ENCODE peak calls at places on chromosome 7, in ten cellular contexts. One of them, this sample, is unnamed.

GRCh38 chr7:112481833-112482669 is 1.3 kb downstream of the LSMEM1 start:
- DNase-seq in psoas muscle: peak; percentile 82
- DNase-seq in body of pancreas: no peak
- DNase-seq in lung: no peak
- DNase-seq in SJSA1: peak; percentile 78
- DNase-seq in osteoblast: peak; percentile 79
- DNase-seq in Peyer's patch: no peak
- DNase-seq in astrocyte: peak; percentile 92
- DNase-seq in heart right ventricle: no peak
- DNase-seq in PC-3: peak; percentile 85
- DNase-seq in this sample: no peak

GRCh38 chr7:31788445-31788844 is 101.4 kb downstream of the PPP1R17 start:
- DNase-seq in astrocyte: peak; percentile 71
- DNase-seq in SJSA1: no peak
- DNase-seq in Peyer's patch: no peak
- DNase-seq in body of pancreas: no peak
- DNase-seq in osteoblast: no peak
- DNase-seq in lung: no peak
- DNase-seq in psoas muscle: no peak
- DNase-seq in heart right ventricle: no peak
- DNase-seq in PC-3: no peak
- DNase-seq in this sample: no peak

GRCh38 chr7:641269-641671 is 85.2 kb upstream of the DNAAF5 start:
- DNase-seq in PC-3: peak; percentile 89
- DNase-seq in body of pancreas: no peak
- DNase-seq in Peyer's patch: no peak
- DNase-seq in osteoblast: no peak
- DNase-seq in lung: no peak
- DNase-seq in psoas muscle: no peak
- DNase-seq in astrocyte: peak; percentile 16
- DNase-seq in heart right ventricle: no peak
- DNase-seq in SJSA1: no peak
- DNase-seq in this sample: no peak

GRCh38 chr7:140625908-140626868 is 14.4 kb downstream of the DENND2A start:
- DNase-seq in heart right ventricle: peak; percentile 91
- DNase-seq in body of pancreas: peak; percentile 54
- DNase-seq in Peyer's patch: peak; percentile 83
- DNase-seq in PC-3: peak; percentile 94
- DNase-seq in SJSA1: peak; percentile 99
- DNase-seq in astrocyte: peak; percentile 95
- DNase-seq in psoas muscle: peak; percentile 93
- DNase-seq in lung: peak; percentile 66
- DNase-seq in osteoblast: peak; percentile 92
- DNase-seq in this sample: no peak

GRCh38 chr7:20352573-20353304 is 22.0 kb downstream of the ITGB8 start:
- DNase-seq in psoas muscle: no peak
- DNase-seq in heart right ventricle: no peak
- DNase-seq in body of pancreas: no peak
- DNase-seq in Peyer's patch: no peak
- DNase-seq in PC-3: peak; percentile 97
- DNase-seq in astrocyte: peak; percentile 72
- DNase-seq in SJSA1: peak; percentile 64
- DNase-seq in osteoblast: peak; percentile 70
- DNase-seq in lung: no peak
- DNase-seq in this sample: no peak

GRCh38 chr7:18356195-18356645 is 139.3 kb upstream of the HDAC9 start:
- DNase-seq in body of pancreas: no peak
- DNase-seq in PC-3: peak; percentile 43
- DNase-seq in osteoblast: peak; percentile 9
- DNase-seq in Peyer's patch: no peak
- DNase-seq in lung: no peak
- DNase-seq in psoas muscle: no peak
- DNase-seq in SJSA1: no peak
- DNase-seq in heart right ventricle: no peak
- DNase-seq in astrocyte: peak; percentile 15
- DNase-seq in this sample: no peak

GRCh38 chr7:111290419-111290818 is 199.5 kb downstream of the LRRN3 start:
- DNase-seq in lung: no peak
- DNase-seq in psoas muscle: no peak
- DNase-seq in Peyer's patch: no peak
- DNase-seq in astrocyte: no peak
- DNase-seq in body of pancreas: no peak
- DNase-seq in heart right ventricle: no peak
- DNase-seq in osteoblast: no peak
- DNase-seq in SJSA1: no peak
- DNase-seq in PC-3: no peak
- DNase-seq in this sample: no peak

GRCh38 chr7:117825132-117825531 is 48.1 kb downstream of the CTTNBP2 start:
- DNase-seq in lung: no peak
- DNase-seq in PC-3: peak; percentile 18
- DNase-seq in psoas muscle: no peak
- DNase-seq in SJSA1: no peak
- DNase-seq in Peyer's patch: no peak
- DNase-seq in astrocyte: peak; percentile 77
- DNase-seq in osteoblast: no peak
- DNase-seq in heart right ventricle: no peak
- DNase-seq in body of pancreas: no peak
- DNase-seq in this sample: no peak

GRCh38 chr7:71613316-71613715 is 481.4 kb downstream of the GALNT17 start:
- DNase-seq in Peyer's patch: no peak
- DNase-seq in lung: no peak
- DNase-seq in SJSA1: no peak
- DNase-seq in body of pancreas: no peak
- DNase-seq in psoas muscle: no peak
- DNase-seq in osteoblast: no peak
- DNase-seq in heart right ventricle: no peak
- DNase-seq in PC-3: no peak
- DNase-seq in astrocyte: peak; percentile 41
- DNase-seq in this sample: no peak

GRCh38 chr7:91263359-91264082 is 712 bp upstream of the FZD1 start:
- DNase-seq in psoas muscle: peak; percentile 62
- DNase-seq in PC-3: peak; percentile 27
- DNase-seq in heart right ventricle: peak; percentile 59
- DNase-seq in lung: peak; percentile 41
- DNase-seq in Peyer's patch: peak; percentile 52
- DNase-seq in astrocyte: peak; percentile 14
- DNase-seq in osteoblast: peak; percentile 88
- DNase-seq in body of pancreas: peak; percentile 50
- DNase-seq in SJSA1: peak; percentile 63
- DNase-seq in this sample: peak; percentile 38
- H3K27ac ChIP-seq in psoas muscle: peak overlapping the region; percentile 80
- H3K27ac ChIP-seq in PC-3: no peak overlapping the region
- H3K27ac ChIP-seq in heart right ventricle: peak overlapping the region; percentile 97
- H3K27ac ChIP-seq in lung: peak overlapping the region; percentile 82
- H3K27ac ChIP-seq in Peyer's patch: peak overlapping the region; percentile 75
- H3K27ac ChIP-seq in astrocyte: peak overlapping the region; percentile 65
- H3K27ac ChIP-seq in osteoblast: peak overlapping the region; percentile 79
- H3K27ac ChIP-seq in body of pancreas: peak overlapping the region; percentile 96
- H3K27ac ChIP-seq in SJSA1: peak overlapping the region; percentile 47
- H3K27ac ChIP-seq in this sample: peak overlapping the region; percentile 50

GRCh38 chr7:108421720-108422331 is 34.4 kb downstream of the NRCAM start:
- DNase-seq in PC-3: no peak
- DNase-seq in astrocyte: no peak
- DNase-seq in lung: no peak
- DNase-seq in psoas muscle: no peak
- DNase-seq in body of pancreas: no peak
- DNase-seq in SJSA1: no peak
- DNase-seq in osteoblast: no peak
- DNase-seq in heart right ventricle: no peak
- DNase-seq in Peyer's patch: no peak
- DNase-seq in this sample: no peak

GRCh38 chr7:108420482-108420908 is 35.7 kb downstream of the NRCAM start:
- DNase-seq in osteoblast: no peak
- DNase-seq in body of pancreas: no peak
- DNase-seq in psoas muscle: no peak
- DNase-seq in astrocyte: peak; percentile 77
- DNase-seq in lung: no peak
- DNase-seq in SJSA1: no peak
- DNase-seq in heart right ventricle: no peak
- DNase-seq in PC-3: no peak
- DNase-seq in Peyer's patch: no peak
- DNase-seq in this sample: no peak

GRCh38 chr7:108425876-108426275 is 30.4 kb downstream of the NRCAM start:
- DNase-seq in body of pancreas: no peak
- DNase-seq in lung: no peak
- DNase-seq in Peyer's patch: no peak
- DNase-seq in SJSA1: no peak
- DNase-seq in astrocyte: no peak
- DNase-seq in psoas muscle: no peak
- DNase-seq in osteoblast: no peak
- DNase-seq in heart right ventricle: no peak
- DNase-seq in PC-3: no peak
- DNase-seq in this sample: no peak

GRCh38 chr7:108424013-108424412 is 32.2 kb downstream of the NRCAM start:
- DNase-seq in astrocyte: no peak
- DNase-seq in SJSA1: no peak
- DNase-seq in psoas muscle: no peak
- DNase-seq in osteoblast: no peak
- DNase-seq in Peyer's patch: no peak
- DNase-seq in PC-3: no peak
- DNase-seq in body of pancreas: no peak
- DNase-seq in heart right ventricle: no peak
- DNase-seq in lung: no peak
- DNase-seq in this sample: no peak

DNA sequence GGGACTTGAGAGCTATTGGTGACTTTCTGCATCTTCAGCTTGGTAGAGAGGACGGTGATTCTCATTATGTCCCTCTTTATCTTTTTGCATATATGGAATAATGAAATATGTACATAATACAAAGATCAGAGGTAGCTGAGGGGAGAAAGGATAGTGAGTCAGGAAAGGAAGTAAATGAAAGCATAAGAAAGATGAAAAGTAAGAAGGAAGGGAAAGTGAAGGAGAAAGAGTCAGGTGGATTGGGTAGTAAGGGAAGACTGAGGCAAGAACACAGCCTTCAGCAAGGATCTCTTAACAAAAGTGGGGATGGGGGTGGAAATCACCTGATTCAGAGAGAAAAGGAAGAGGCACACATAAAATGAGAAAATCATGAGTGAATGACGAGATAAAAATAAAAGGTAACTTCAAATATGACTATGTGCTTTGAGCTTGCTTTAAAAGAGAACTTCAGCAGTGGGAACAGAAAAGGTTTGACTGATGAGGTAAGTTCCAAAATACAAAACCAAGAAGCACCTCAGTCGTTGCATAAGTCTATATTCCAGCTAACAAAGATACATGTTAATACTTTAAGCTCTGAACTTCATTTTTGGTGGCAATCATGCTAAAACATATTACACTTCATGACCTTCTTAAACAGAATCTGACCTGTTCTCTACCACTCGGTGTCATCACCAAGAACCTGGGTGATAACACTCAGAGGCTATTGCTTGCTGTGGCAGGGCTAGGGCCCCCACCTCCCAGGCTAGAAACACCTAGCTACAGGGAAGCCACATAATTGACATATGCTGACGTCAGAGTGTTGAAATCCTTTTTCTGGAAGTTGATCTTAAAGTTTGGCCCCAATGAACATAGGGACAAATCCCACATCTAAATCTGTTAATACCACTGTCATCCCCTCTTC is 32.9 kb downstream of the NRCAM start:
- DNase-seq in osteoblast: no peak
- DNase-seq in heart right ventricle: no peak
- DNase-seq in lung: no peak
- DNase-seq in astrocyte: no peak
- DNase-seq in PC-3: no peak
- DNase-seq in body of pancreas: no peak
- DNase-seq in psoas muscle: no peak
- DNase-seq in Peyer's patch: no peak
- DNase-seq in SJSA1: no peak
- DNase-seq in this sample: no peak
- H3K27ac ChIP-seq in osteoblast: no peak overlapping the region
- H3K27ac ChIP-seq in heart right ventricle: no peak overlapping the region
- H3K27ac ChIP-seq in lung: no peak overlapping the region
- H3K27ac ChIP-seq in astrocyte: no peak overlapping the region
- H3K27ac ChIP-seq in PC-3: no peak overlapping the region
- H3K27ac ChIP-seq in body of pancreas: no peak overlapping the region
- H3K27ac ChIP-seq in psoas muscle: no peak overlapping the region
- H3K27ac ChIP-seq in Peyer's patch: no peak overlapping the region
- H3K27ac ChIP-seq in SJSA1: no peak overlapping the region
- H3K27ac ChIP-seq in this sample: no peak overlapping the region

GRCh38 chr7:76089865-76090495 is 42.1 kb downstream of the MDH2 start:
- DNase-seq in SJSA1: no peak
- DNase-seq in PC-3: peak; percentile 85
- DNase-seq in heart right ventricle: no peak
- DNase-seq in Peyer's patch: no peak
- DNase-seq in psoas muscle: no peak
- DNase-seq in osteoblast: no peak
- DNase-seq in lung: no peak
- DNase-seq in astrocyte: no peak
- DNase-seq in body of pancreas: no peak
- DNase-seq in this sample: no peak

GRCh38 chr7:76086070-76086469 is 38.2 kb downstream of the MDH2 start:
- DNase-seq in lung: no peak
- DNase-seq in PC-3: peak; percentile 71
- DNase-seq in psoas muscle: no peak
- DNase-seq in Peyer's patch: no peak
- DNase-seq in astrocyte: peak; percentile 19
- DNase-seq in osteoblast: peak; percentile 32
- DNase-seq in body of pancreas: no peak
- DNase-seq in heart right ventricle: no peak
- DNase-seq in SJSA1: no peak
- DNase-seq in this sample: no peak

GRCh38 chr7:76095908-76096307 is 48.0 kb downstream of the MDH2 start:
- DNase-seq in heart right ventricle: no peak
- DNase-seq in lung: no peak
- DNase-seq in body of pancreas: no peak
- DNase-seq in PC-3: no peak
- DNase-seq in Peyer's patch: no peak
- DNase-seq in astrocyte: no peak
- DNase-seq in SJSA1: no peak
- DNase-seq in psoas muscle: no peak
- DNase-seq in osteoblast: no peak
- DNase-seq in this sample: no peak

DNA sequence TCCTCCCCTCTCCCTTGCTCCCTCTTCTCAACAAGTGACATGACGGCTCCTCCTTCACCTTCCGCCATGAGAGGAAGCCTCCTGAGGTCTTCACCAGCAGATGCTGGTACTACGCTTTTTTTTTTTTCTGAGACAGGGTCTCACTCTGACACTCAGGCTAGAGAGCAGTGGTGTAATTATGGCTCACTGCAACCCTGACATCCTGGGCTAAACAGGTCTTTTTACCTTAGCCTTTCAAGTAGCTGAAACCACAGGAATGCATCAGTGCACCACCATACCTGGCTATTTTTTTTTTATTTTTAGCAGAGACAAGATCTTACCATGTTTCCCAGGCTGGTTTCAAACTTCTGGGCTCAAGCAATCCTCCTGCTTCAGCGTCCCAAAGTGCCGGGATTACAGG is 43.6 kb downstream of the MDH2 start:
- DNase-seq in heart right ventricle: no peak
- DNase-seq in lung: no peak
- DNase-seq in osteoblast: no peak
- DNase-seq in astrocyte: no peak
- DNase-seq in psoas muscle: no peak
- DNase-seq in PC-3: peak; percentile 51
- DNase-seq in SJSA1: no peak
- DNase-seq in Peyer's patch: no peak
- DNase-seq in body of pancreas: no peak
- DNase-seq in this sample: no peak
- H3K27ac ChIP-seq in heart right ventricle: no peak overlapping the region
- H3K27ac ChIP-seq in lung: no peak overlapping the region
- H3K27ac ChIP-seq in osteoblast: no peak overlapping the region
- H3K27ac ChIP-seq in astrocyte: no peak overlapping the region
- H3K27ac ChIP-seq in psoas muscle: no peak overlapping the region
- H3K27ac ChIP-seq in PC-3: peak overlapping the region; percentile 33
- H3K27ac ChIP-seq in SJSA1: no peak overlapping the region
- H3K27ac ChIP-seq in Peyer's patch: no peak overlapping the region
- H3K27ac ChIP-seq in body of pancreas: no peak overlapping the region
- H3K27ac ChIP-seq in this sample: no peak overlapping the region

GRCh38 chr7:27156508-27156898 is at the start of gene HOXA7:
- DNase-seq in body of pancreas: peak; percentile 11
- DNase-seq in Peyer's patch: peak; percentile 76
- DNase-seq in heart right ventricle: no peak
- DNase-seq in SJSA1: peak; percentile 76
- DNase-seq in PC-3: no peak
- DNase-seq in osteoblast: peak; percentile 99
- DNase-seq in psoas muscle: peak; percentile 93
- DNase-seq in astrocyte: no peak
- DNase-seq in lung: no peak
- DNase-seq in this sample: no peak
- H3K27ac ChIP-seq in body of pancreas: no peak within 1 kb of the TSS
- H3K27ac ChIP-seq in Peyer's patch: peak within 1 kb of the TSS; percentile 69
- H3K27ac ChIP-seq in heart right ventricle: no peak within 1 kb of the TSS
- H3K27ac ChIP-seq in SJSA1: no peak within 1 kb of the TSS
- H3K27ac ChIP-seq in PC-3: no peak within 1 kb of the TSS
- H3K27ac ChIP-seq in osteoblast: peak within 1 kb of the TSS; percentile 74
- H3K27ac ChIP-seq in psoas muscle: peak within 1 kb of the TSS; percentile 91
- H3K27ac ChIP-seq in astrocyte: no peak within 1 kb of the TSS
- H3K27ac ChIP-seq in lung: peak within 1 kb of the TSS; percentile 78
- H3K27ac ChIP-seq in this sample: no peak within 1 kb of the TSS

This sample was measured in substantia nigra.